ENCODE peak calls at places on chromosomes 7 and 10, in five cellular contexts. One of them, this sample, is unnamed.

GRCh38 chr7:151796091-151796870 is 80.6 kb downstream of the PRKAG2 start:
- DNase-seq in heart right ventricle: no peak
- DNase-seq in tibial nerve: no peak
- DNase-seq in activated B cell treated with CpG ODN at 0.5 μM for 24 hours: no peak
- DNase-seq in endothelial cell of umbilical vein: no peak
- DNase-seq in this sample: peak

GRCh38 chr7:24657980-24658379 is 84.7 kb downstream of the PALS2 start:
- DNase-seq in heart right ventricle: no peak
- DNase-seq in tibial nerve: no peak
- DNase-seq in activated B cell treated with CpG ODN at 0.5 μM for 24 hours: no peak
- DNase-seq in endothelial cell of umbilical vein: no peak
- DNase-seq in this sample: no peak

GRCh38 chr10:19195698-19196097 is 147.1 kb downstream of the MALRD1 start:
- DNase-seq in heart right ventricle: no peak
- DNase-seq in tibial nerve: no peak
- DNase-seq in activated B cell treated with CpG ODN at 0.5 μM for 24 hours: no peak
- DNase-seq in endothelial cell of umbilical vein: no peak
- DNase-seq in this sample: no peak

GRCh38 chr10:49118450-49118849 is 3.1 kb upstream of the VSTM4 start:
- DNase-seq in heart right ventricle: no peak
- DNase-seq in tibial nerve: no peak
- DNase-seq in activated B cell treated with CpG ODN at 0.5 μM for 24 hours: no peak
- DNase-seq in endothelial cell of umbilical vein: no peak
- DNase-seq in this sample: no peak

GRCh38 chr7:96246972-96247371 is 74.9 kb downstream of the SLC25A13 start:
- DNase-seq in heart right ventricle: no peak
- DNase-seq in tibial nerve: no peak
- DNase-seq in activated B cell treated with CpG ODN at 0.5 μM for 24 hours: no peak
- DNase-seq in endothelial cell of umbilical vein: no peak
- DNase-seq in this sample: no peak

GRCh38 chr7:74320645-74321178 is 31.5 kb downstream of the CLIP2 start:
- DNase-seq in heart right ventricle: no peak
- DNase-seq in tibial nerve: no peak
- DNase-seq in activated B cell treated with CpG ODN at 0.5 μM for 24 hours: no peak
- DNase-seq in endothelial cell of umbilical vein: no peak
- DNase-seq in this sample: no peak

GRCh38 chr7:105519353-105519752 is 2.7 kb downstream of the PUS7 start:
- DNase-seq in heart right ventricle: no peak
- DNase-seq in tibial nerve: no peak
- DNase-seq in activated B cell treated with CpG ODN at 0.5 μM for 24 hours: no peak
- DNase-seq in endothelial cell of umbilical vein: no peak
- DNase-seq in this sample: no peak

GRCh38 chr7:134836447-134836846 is 57.0 kb downstream of the CALD1 start:
- DNase-seq in heart right ventricle: no peak
- DNase-seq in tibial nerve: no peak
- DNase-seq in activated B cell treated with CpG ODN at 0.5 μM for 24 hours: no peak
- DNase-seq in endothelial cell of umbilical vein: no peak
- DNase-seq in this sample: no peak

GRCh38 chr10:86399879-86400704 is 33.5 kb upstream of the GRID1 start:
- DNase-seq in heart right ventricle: peak
- DNase-seq in tibial nerve: peak
- DNase-seq in activated B cell treated with CpG ODN at 0.5 μM for 24 hours: peak
- DNase-seq in endothelial cell of umbilical vein: peak
- DNase-seq in this sample: peak

GRCh38 chr7:135385209-135385608 is 124.7 kb downstream of the CNOT4 start:
- DNase-seq in heart right ventricle: no peak
- DNase-seq in tibial nerve: no peak
- DNase-seq in activated B cell treated with CpG ODN at 0.5 μM for 24 hours: no peak
- DNase-seq in endothelial cell of umbilical vein: no peak
- DNase-seq in this sample: no peak

GRCh38 chr10:100742936-100743335 is 2.4 kb upstream of the PAX2 start:
- DNase-seq in heart right ventricle: no peak
- DNase-seq in tibial nerve: no peak
- DNase-seq in activated B cell treated with CpG ODN at 0.5 μM for 24 hours: no peak
- DNase-seq in endothelial cell of umbilical vein: no peak
- DNase-seq in this sample: no peak

GRCh38 chr10:100741386-100742066 is 3.9 kb upstream of the PAX2 start:
- DNase-seq in heart right ventricle: no peak
- DNase-seq in tibial nerve: no peak
- DNase-seq in activated B cell treated with CpG ODN at 0.5 μM for 24 hours: no peak
- DNase-seq in endothelial cell of umbilical vein: no peak
- DNase-seq in this sample: no peak

GRCh38 chr10:100742067-100742771 is 3.2 kb upstream of the PAX2 start:
- DNase-seq in heart right ventricle: no peak
- DNase-seq in tibial nerve: no peak
- DNase-seq in activated B cell treated with CpG ODN at 0.5 μM for 24 hours: no peak
- DNase-seq in endothelial cell of umbilical vein: no peak
- DNase-seq in this sample: no peak

GRCh38 chr10:100739516-100740368 is 5.6 kb upstream of the PAX2 start:
- DNase-seq in heart right ventricle: no peak
- DNase-seq in tibial nerve: no peak
- DNase-seq in activated B cell treated with CpG ODN at 0.5 μM for 24 hours: no peak
- DNase-seq in endothelial cell of umbilical vein: no peak
- DNase-seq in this sample: no peak

GRCh38 chr10:100740476-100741341 is 4.7 kb upstream of the PAX2 start:
- DNase-seq in heart right ventricle: no peak
- DNase-seq in tibial nerve: no peak
- DNase-seq in activated B cell treated with CpG ODN at 0.5 μM for 24 hours: no peak
- DNase-seq in endothelial cell of umbilical vein: no peak
- DNase-seq in this sample: no peak
- TF ChIP-seq CTCF in heart right ventricle: no peak
- TF ChIP-seq CTCF in tibial nerve: no peak
- TF ChIP-seq CTCF in activated B cell treated with CpG ODN at 0.5 μM for 24 hours: no peak
- TF ChIP-seq CTCF in endothelial cell of umbilical vein: no peak
- TF ChIP-seq CTCF in this sample: no peak

GRCh38 chr7:28955723-28956607 is 2.2 kb downstream of the TRIL start:
- DNase-seq in heart right ventricle: peak
- DNase-seq in tibial nerve: peak
- DNase-seq in activated B cell treated with CpG ODN at 0.5 μM for 24 hours: peak
- DNase-seq in endothelial cell of umbilical vein: peak
- DNase-seq in this sample: peak
- TF ChIP-seq CTCF in heart right ventricle: peak
- TF ChIP-seq CTCF in tibial nerve: peak
- TF ChIP-seq CTCF in activated B cell treated with CpG ODN at 0.5 μM for 24 hours: no peak
- TF ChIP-seq CTCF in endothelial cell of umbilical vein: peak
- TF ChIP-seq CTCF in this sample: peak

GRCh38 chr7:112052993-112053392 is 153.2 kb downstream of the DOCK4 start:
- DNase-seq in heart right ventricle: no peak
- DNase-seq in tibial nerve: no peak
- DNase-seq in activated B cell treated with CpG ODN at 0.5 μM for 24 hours: no peak
- DNase-seq in endothelial cell of umbilical vein: peak
- DNase-seq in this sample: no peak
- TF ChIP-seq CTCF in heart right ventricle: no peak
- TF ChIP-seq CTCF in tibial nerve: no peak
- TF ChIP-seq CTCF in activated B cell treated with CpG ODN at 0.5 μM for 24 hours: no peak
- TF ChIP-seq CTCF in endothelial cell of umbilical vein: no peak
- TF ChIP-seq CTCF in this sample: no peak

GRCh38 chr10:30687698-30688213 is 58.2 kb upstream of the LYZL2 start:
- DNase-seq in heart right ventricle: peak
- DNase-seq in tibial nerve: peak
- DNase-seq in activated B cell treated with CpG ODN at 0.5 μM for 24 hours: peak
- DNase-seq in endothelial cell of umbilical vein: peak
- DNase-seq in this sample: peak
- TF ChIP-seq CTCF in heart right ventricle: peak
- TF ChIP-seq CTCF in tibial nerve: peak
- TF ChIP-seq CTCF in activated B cell treated with CpG ODN at 0.5 μM for 24 hours: peak
- TF ChIP-seq CTCF in endothelial cell of umbilical vein: peak
- TF ChIP-seq CTCF in this sample: peak

GRCh38 chr10:28327494-28327886 is 24.6 kb upstream of the MPP7 start:
- DNase-seq in heart right ventricle: no peak
- DNase-seq in tibial nerve: no peak
- DNase-seq in activated B cell treated with CpG ODN at 0.5 μM for 24 hours: no peak
- DNase-seq in endothelial cell of umbilical vein: peak
- DNase-seq in this sample: no peak
- TF ChIP-seq CTCF in heart right ventricle: no peak
- TF ChIP-seq CTCF in tibial nerve: no peak
- TF ChIP-seq CTCF in activated B cell treated with CpG ODN at 0.5 μM for 24 hours: no peak
- TF ChIP-seq CTCF in endothelial cell of umbilical vein: no peak
- TF ChIP-seq CTCF in this sample: no peak

GRCh38 chr10:60733189-60733815 is 45.0 kb upstream of the CDK1 start:
- DNase-seq in heart right ventricle: peak
- DNase-seq in tibial nerve: no peak
- DNase-seq in activated B cell treated with CpG ODN at 0.5 μM for 24 hours: peak
- DNase-seq in endothelial cell of umbilical vein: no peak
- DNase-seq in this sample: peak
- TF ChIP-seq CTCF in heart right ventricle: no peak
- TF ChIP-seq CTCF in tibial nerve: peak
- TF ChIP-seq CTCF in activated B cell treated with CpG ODN at 0.5 μM for 24 hours: no peak
- TF ChIP-seq CTCF in endothelial cell of umbilical vein: peak
- TF ChIP-seq CTCF in this sample: peak

GRCh38 chr10:69646688-69647060 is 16.6 kb downstream of the FAM241B start:
- DNase-seq in heart right ventricle: no peak
- DNase-seq in tibial nerve: no peak
- DNase-seq in activated B cell treated with CpG ODN at 0.5 μM for 24 hours: no peak
- DNase-seq in endothelial cell of umbilical vein: no peak
- DNase-seq in this sample: no peak

GRCh38 chr10:69644658-69645295 is 14.7 kb downstream of the FAM241B start:
- DNase-seq in heart right ventricle: peak
- DNase-seq in tibial nerve: no peak
- DNase-seq in activated B cell treated with CpG ODN at 0.5 μM for 24 hours: no peak
- DNase-seq in endothelial cell of umbilical vein: peak
- DNase-seq in this sample: peak

GRCh38 chr10:69647101-69647500 is 17.1 kb downstream of the FAM241B start:
- DNase-seq in heart right ventricle: no peak
- DNase-seq in tibial nerve: no peak
- DNase-seq in activated B cell treated with CpG ODN at 0.5 μM for 24 hours: no peak
- DNase-seq in endothelial cell of umbilical vein: no peak
- DNase-seq in this sample: no peak

GRCh38 chr10:69645296-69645665 is 15.2 kb downstream of the FAM241B start:
- DNase-seq in heart right ventricle: no peak
- DNase-seq in tibial nerve: no peak
- DNase-seq in activated B cell treated with CpG ODN at 0.5 μM for 24 hours: no peak
- DNase-seq in endothelial cell of umbilical vein: no peak
- DNase-seq in this sample: no peak

DNA sequence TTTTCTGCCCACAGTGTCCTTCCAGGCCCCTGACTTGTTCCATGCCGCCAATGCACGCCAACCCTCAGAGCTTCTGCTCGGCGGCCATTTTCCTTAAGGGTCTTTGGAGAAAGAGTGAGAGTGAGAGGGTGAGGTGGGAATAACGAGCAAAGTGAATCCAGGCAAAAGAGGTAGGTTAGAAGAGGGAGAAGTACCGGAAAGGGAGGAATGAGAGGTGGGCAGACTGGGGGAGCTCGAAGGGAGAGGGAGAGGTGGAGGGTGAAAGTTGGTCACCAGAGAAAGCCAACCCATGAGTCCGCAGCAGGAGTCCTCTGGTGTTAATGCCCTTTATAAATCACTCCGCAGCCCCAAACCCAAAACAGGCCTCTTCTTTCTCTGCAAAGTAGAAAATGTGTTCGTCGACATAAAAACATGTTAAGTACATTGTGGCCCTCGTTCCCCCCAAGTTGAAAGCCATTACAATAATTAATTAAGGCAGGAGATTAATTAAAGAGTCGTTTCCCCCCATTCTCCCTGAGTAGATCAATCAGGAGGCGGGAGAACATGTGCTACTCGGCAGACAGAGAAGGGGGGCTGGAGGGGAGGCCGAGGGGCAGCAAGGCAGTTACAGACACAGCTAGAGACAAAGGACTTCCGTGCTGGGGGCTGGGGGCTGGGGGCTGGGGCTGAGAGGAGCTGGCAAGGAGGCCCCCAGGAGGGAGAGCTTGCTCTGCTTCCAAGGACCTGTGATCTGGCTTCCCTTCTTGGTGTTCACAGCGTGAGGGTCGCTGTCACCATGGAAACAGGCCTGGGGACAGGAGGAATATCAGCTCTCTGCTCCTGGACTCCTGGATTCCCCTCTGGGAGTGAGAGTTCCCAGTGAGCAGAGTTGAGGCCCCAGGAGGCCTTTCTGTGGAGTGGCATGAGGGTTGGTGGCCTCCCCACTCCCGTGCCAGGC is 16.0 kb downstream of the FAM241B start:
- DNase-seq in heart right ventricle: no peak
- DNase-seq in tibial nerve: no peak
- DNase-seq in activated B cell treated with CpG ODN at 0.5 μM for 24 hours: no peak
- DNase-seq in endothelial cell of umbilical vein: no peak
- DNase-seq in this sample: no peak
- TF ChIP-seq CTCF in heart right ventricle: no peak
- TF ChIP-seq CTCF in tibial nerve: no peak
- TF ChIP-seq CTCF in activated B cell treated with CpG ODN at 0.5 μM for 24 hours: no peak
- TF ChIP-seq CTCF in endothelial cell of umbilical vein: no peak
- TF ChIP-seq CTCF in this sample: no peak

DNA sequence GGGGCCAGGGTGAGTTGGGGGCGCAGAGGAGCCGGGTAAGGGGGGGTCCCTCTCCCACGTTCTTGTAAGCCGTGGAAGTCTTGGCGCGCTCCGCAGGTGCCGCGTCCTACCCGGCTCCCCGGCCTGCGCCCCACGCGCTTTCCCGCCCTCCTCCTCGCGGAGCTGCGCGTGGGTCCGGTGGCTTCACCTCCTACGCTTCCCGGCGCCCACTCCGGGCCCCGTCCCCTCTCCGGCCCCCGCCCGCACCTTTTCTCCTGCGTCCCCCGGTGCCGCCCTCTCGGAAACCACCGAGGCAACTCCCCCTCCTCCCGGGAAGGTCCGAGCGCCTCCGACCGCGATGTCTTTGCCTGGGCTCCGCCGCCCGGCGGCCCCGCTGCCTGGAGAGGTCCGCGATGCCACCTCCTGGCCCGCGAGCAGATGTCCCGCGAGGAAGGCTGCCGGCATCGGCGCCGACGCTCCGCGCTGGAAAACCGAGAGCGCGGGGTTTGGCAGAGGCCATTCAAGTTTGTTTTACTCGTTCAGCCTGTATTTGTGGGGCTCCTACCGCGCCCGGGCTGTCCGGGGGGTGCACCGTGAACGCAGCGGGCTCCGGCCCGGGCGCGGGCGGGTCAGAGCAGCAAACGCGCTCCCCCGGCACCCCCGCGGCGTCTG is 2.4 kb upstream of the NKX6-2 start:
- DNase-seq in heart right ventricle: no peak
- DNase-seq in tibial nerve: no peak
- DNase-seq in activated B cell treated with CpG ODN at 0.5 μM for 24 hours: no peak
- DNase-seq in endothelial cell of umbilical vein: no peak
- DNase-seq in this sample: no peak
- TF ChIP-seq CTCF in heart right ventricle: no peak
- TF ChIP-seq CTCF in tibial nerve: peak
- TF ChIP-seq CTCF in activated B cell treated with CpG ODN at 0.5 μM for 24 hours: no peak
- TF ChIP-seq CTCF in endothelial cell of umbilical vein: peak
- TF ChIP-seq CTCF in this sample: no peak

GRCh38 chr10:114163062-114163861 is 10.7 kb downstream of the CCDC186 start:
- DNase-seq in heart right ventricle: no peak
- DNase-seq in tibial nerve: no peak
- DNase-seq in activated B cell treated with CpG ODN at 0.5 μM for 24 hours: no peak
- DNase-seq in endothelial cell of umbilical vein: peak
- DNase-seq in this sample: no peak
- TF ChIP-seq CTCF in heart right ventricle: no peak
- TF ChIP-seq CTCF in tibial nerve: no peak
- TF ChIP-seq CTCF in activated B cell treated with CpG ODN at 0.5 μM for 24 hours: no peak
- TF ChIP-seq CTCF in endothelial cell of umbilical vein: no peak
- TF ChIP-seq CTCF in this sample: no peak

This sample was measured in Peyer's patch.